ENCODE peak calls at places on chromosomes 16 and 17, in seven cellular contexts. J is activated CD4-positive, alpha-beta T cell treated with anti-CD3 and anti-CD28 coated beads, Interleukin-2, amount 10 ng/mL, durations not matched to agents 7 days and 5 days; R is B cell; O is naive B cell; C is GM18507; K is CD8-positive, alpha-beta T cell; Y is endodermal cell. F is an unnamed sample.

GRCh38 chr17:44916781-44917241 is 1.5 kb upstream of the GFAP start:
- DNase-seq in J (no peak), R (no peak), O (no peak), C (no peak), K (no peak), Y (peak; percentile 52), F (no peak)

GRCh38 chr16:59324462-59324861 is 590.3 kb upstream of the GOT2 start:
- DNase-seq in J (no peak), R (no peak), O (no peak), C (no peak), K (no peak), Y (no peak), F (no peak)

GRCh38 chr16:5874899-5875298 is 777.3 kb upstream of the EEF2KMT start:
- DNase-seq in J (no peak), R (no peak), O (no peak), C (no peak), K (no peak), Y (no peak), F (no peak)

GRCh38 chr17:32265896-32266388 is 310 bp downstream of the RHBDL3 start:
- DNase-seq in J (no peak), R (peak; percentile 64), O (no peak), C (no peak), K (no peak), Y (peak; percentile 73), F (no peak)

GRCh38 chr16:71895679-71896385 is 501 bp downstream of the IST1 start:
- DNase-seq in J (peak; percentile 40), R (peak; percentile 17), O (no peak), C (no peak), K (peak; percentile 43), Y (no peak), F (peak; percentile 71)

GRCh38 chr16:50999181-50999580 is 151.9 kb downstream of the SALL1 start:
- DNase-seq in J (no peak), R (no peak), O (no peak), C (no peak), K (no peak), Y (no peak), F (no peak)

GRCh38 chr17:65723356-65723928 is 162.0 kb upstream of the AXIN2 start:
- DNase-seq in J (no peak), R (no peak), O (no peak), C (no peak), K (no peak), Y (no peak), F (no peak)

GRCh38 chr17:7042507-7043194 is 1.2 kb downstream of the SLC16A11 start:
- DNase-seq in J (no peak), R (peak; percentile 73), O (peak; percentile 55), C (no peak), K (peak; percentile 39), Y (peak; percentile 86), F (no peak)

GRCh38 chr16:67663151-67663876 is 2.6 kb downstream of the PARD6A start:
- DNase-seq in J (peak; percentile 50), R (peak; percentile 52), O (no peak), C (no peak), K (peak; percentile 29), Y (peak; percentile 89), F (peak; percentile 70)

F was measured in NB4.